ENCODE peak calls at places on chromosome 18, in four cellular contexts. K is fibroblast of the aortic adventitia, O is RWPE1, E is AG10803. G is an unnamed sample.

GRCh38 chr18:63511285-63511684 is 30.9 kb upstream of the SERPINB12 start:
- DNase-seq in K (peak), O (peak), E (peak), G (no peak)

GRCh38 chr18:13004316-13004879 is 13.2 kb downstream of the CEP192 start:
- DNase-seq in K (no peak), O (no peak), E (no peak), G (no peak)

GRCh38 chr18:59374112-59374511 is 15.0 kb upstream of the LMAN1 start:
- DNase-seq in K (no peak), O (no peak), E (no peak), G (no peak)

GRCh38 chr18:9700261-9700796 is 7.8 kb upstream of the RAB31 start:
- DNase-seq in K (peak), O (no peak), E (no peak), G (no peak)

GRCh38 chr18:28015671-28016070 is 161.3 kb downstream of the CDH2 start:
- DNase-seq in K (no peak), O (no peak), E (no peak), G (no peak)

GRCh38 chr18:57269756-57270534 is 82.4 kb upstream of the ST8SIA3 start:
- DNase-seq in K (no peak), O (no peak), E (no peak), G (no peak)

GRCh38 chr18:5238371-5238758 is 41.3 kb upstream of the AKAIN1 start:
- DNase-seq in K (no peak), O (peak), E (peak), G (peak)

GRCh38 chr18:54389143-54389505 is 31.4 kb downstream of the C18orf54 start:
- DNase-seq in K (no peak), O (no peak), E (no peak), G (no peak)

GRCh38 chr18:44895176-44895798 is 214.6 kb downstream of the SETBP1 start:
- DNase-seq in K (peak), O (peak), E (peak), G (no peak)

GRCh38 chr18:42765225-42765624 is 350.3 kb downstream of the RIT2 start:
- DNase-seq in K (no peak), O (no peak), E (no peak), G (no peak)

GRCh38 chr18:25072205-25072604 is 279.8 kb downstream of the ZNF521 start:
- DNase-seq in K (no peak), O (no peak), E (no peak), G (no peak)

GRCh38 chr18:74255022-74255658 is 36.6 kb downstream of the CYB5A start:
- DNase-seq in K (peak), O (no peak), E (peak), G (no peak)

GRCh38 chr18:25166113-25166512 is 185.9 kb downstream of the ZNF521 start:
- DNase-seq in K (peak), O (no peak), E (no peak), G (no peak)

GRCh38 chr18:36309436-36310391 is 12.2 kb downstream of the FHOD3 start:
- DNase-seq in K (peak), O (peak), E (peak), G (no peak)

GRCh38 chr18:8833480-8833879 is 128.1 kb downstream of the MTCL1 start:
- DNase-seq in K (no peak), O (no peak), E (no peak), G (no peak)

GRCh38 chr18:27704721-27705361 is 472.1 kb downstream of the CDH2 start:
- DNase-seq in K (no peak), O (no peak), E (no peak), G (no peak)

GRCh38 chr18:33440011-33440383 is 524 bp downstream of the CCDC178 start:
- DNase-seq in K (peak), O (no peak), E (peak), G (peak)

GRCh38 chr18:44632469-44633145 is 48.1 kb upstream of the SETBP1 start:
- DNase-seq in K (no peak), O (no peak), E (no peak), G (no peak)

GRCh38 chr18:75478996-75479870 is 51.7 kb upstream of the SMIM21 start:
- DNase-seq in K (peak), O (peak), E (peak), G (no peak)

GRCh38 chr18:39667905-39668304 is 2102.3 kb upstream of the CELF4 start:
- DNase-seq in K (no peak), O (no peak), E (peak), G (no peak)

GRCh38 chr18:13265901-13266207 is 47.3 kb downstream of the LDLRAD4 start:
- DNase-seq in K (no peak), O (no peak), E (peak), G (no peak)

GRCh38 chr18:68803371-68803770 is 5.5 kb downstream of the CCDC102B start:
- DNase-seq in K (peak), O (no peak), E (peak), G (no peak)

GRCh38 chr18:56992777-56993176 is 154.1 kb upstream of the BOD1L2 start:
- DNase-seq in K (no peak), O (no peak), E (no peak), G (no peak)

GRCh38 chr18:37435996-37436395 is 129.6 kb downstream of the CELF4 start:
- DNase-seq in K (no peak), O (no peak), E (peak), G (no peak)

GRCh38 chr18:21897811-21898210 is 157.2 kb downstream of the MIB1 start:
- DNase-seq in K (peak), O (peak), E (peak), G (no peak)

GRCh38 chr18:39302481-39302880 is 1736.9 kb upstream of the CELF4 start:
- DNase-seq in K (no peak), O (no peak), E (no peak), G (no peak)

GRCh38 chr18:29874519-29875098 is 1167.9 kb downstream of the DSC3 start:
- DNase-seq in K (peak), O (peak), E (peak), G (no peak)

GRCh38 chr18:5296706-5297320 is 1.3 kb upstream of the ZBTB14 start:
- DNase-seq in K (peak), O (peak), E (peak), G (peak)

GRCh38 chr18:76252880-76253279 is 242.2 kb downstream of the ZNF516 start:
- DNase-seq in K (peak), O (no peak), E (peak), G (no peak)

GRCh38 chr18:36352384-36352783 is 54.9 kb downstream of the FHOD3 start:
- DNase-seq in K (peak), O (peak), E (peak), G (no peak)

GRCh38 chr18:50973367-50974126 is 5.7 kb downstream of the ELAC1 start:
- DNase-seq in K (peak), O (peak), E (peak), G (no peak)

GRCh38 chr18:30987479-30988241 is 54.9 kb downstream of the DSC3 start:
- DNase-seq in K (no peak), O (peak), E (no peak), G (no peak)

GRCh38 chr18:4333043-4333442 is 122.1 kb downstream of the DLGAP1 start:
- DNase-seq in K (no peak), O (no peak), E (no peak), G (no peak)

GRCh38 chr18:77067315-77068061 is 65.1 kb downstream of the MBP start:
- DNase-seq in K (peak), O (peak), E (peak), G (no peak)

GRCh38 chr18:38458673-38459072 is 893.1 kb upstream of the CELF4 start:
- DNase-seq in K (no peak), O (no peak), E (no peak), G (no peak)

DNA sequence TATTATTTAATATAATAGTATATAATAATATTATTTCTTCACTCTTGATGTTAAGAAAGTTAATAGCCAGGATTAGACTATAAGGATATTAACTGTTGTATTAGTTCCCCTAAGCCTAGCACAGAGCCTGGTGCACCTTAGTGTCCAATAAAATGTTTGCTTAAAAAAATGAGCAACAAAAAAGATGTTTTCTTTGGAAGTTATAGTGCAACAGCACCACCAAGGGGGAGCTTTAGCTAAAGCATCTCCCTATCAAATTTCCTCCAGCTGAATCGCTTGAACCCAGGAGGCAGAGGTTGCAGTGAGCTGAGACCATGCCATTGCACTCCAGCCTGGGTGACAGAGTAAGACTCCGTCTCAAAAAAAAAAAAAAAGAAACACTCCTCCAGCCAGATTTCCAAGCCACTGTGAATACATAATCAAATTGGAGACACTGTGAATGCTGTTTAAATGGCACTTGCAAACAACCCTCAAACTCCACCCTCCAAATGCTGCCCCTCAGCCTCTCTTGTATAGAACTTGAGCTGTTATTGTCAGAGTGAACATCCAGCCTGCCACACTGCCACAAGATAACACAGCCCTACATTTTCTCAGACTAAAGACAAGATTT is 221.9 kb downstream of the DYM start:
- DNase-seq in K (peak), O (no peak), E (peak), G (no peak)
- TF ChIP-seq CTCF in K (peak), O (peak), E (peak), G (peak)

DNA sequence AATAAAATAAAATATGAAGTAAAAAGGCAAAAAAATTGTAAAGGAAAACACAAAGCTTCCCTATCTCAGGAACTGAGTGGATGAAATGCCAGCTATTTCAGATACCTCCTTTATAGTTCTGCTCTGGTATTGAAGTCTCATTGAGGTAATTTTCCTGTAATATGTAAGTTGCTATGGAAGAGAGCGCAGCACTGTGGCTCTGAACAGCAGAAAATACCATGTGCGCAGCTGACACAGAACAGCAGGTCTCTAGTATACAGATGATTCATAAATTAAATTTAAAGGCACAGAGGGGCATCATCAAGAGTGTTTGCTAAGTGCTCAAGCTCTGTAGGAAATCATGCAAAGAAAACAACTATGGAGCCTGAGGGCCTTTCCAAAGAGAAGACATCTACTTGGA is 315.3 kb upstream of the CDH7 start:
- DNase-seq in K (no peak), O (no peak), E (no peak), G (no peak)
- TF ChIP-seq CTCF in K (no peak), O (no peak), E (no peak), G (no peak)

DNA sequence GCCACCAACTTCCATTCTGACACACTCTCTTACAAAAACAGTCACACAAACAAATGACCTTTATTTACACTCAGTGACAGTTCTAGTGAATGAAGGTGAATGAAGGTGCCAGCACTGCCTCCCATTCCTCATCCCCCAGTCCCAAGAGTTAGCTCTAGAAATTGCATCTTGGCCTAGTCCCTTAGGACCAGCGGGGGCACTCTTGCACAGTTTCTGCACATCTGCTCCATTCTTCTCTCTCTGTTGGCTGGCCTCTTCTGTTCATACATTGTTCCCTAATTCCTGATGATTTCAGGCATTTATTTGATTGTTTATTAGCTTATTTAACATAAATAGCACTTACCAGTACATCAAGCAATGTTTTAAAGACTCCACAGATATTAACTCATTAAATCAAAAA is 30.9 kb downstream of the GAREM1 start:
- DNase-seq in K (no peak), O (no peak), E (no peak), G (no peak)
- TF ChIP-seq CTCF in K (peak), O (peak), E (peak), G (no peak)

GRCh38 chr18:2883137-2883671 is 36.4 kb downstream of the EMILIN2 start:
- DNase-seq in K (no peak), O (no peak), E (no peak), G (no peak)

GRCh38 chr18:2880473-2880872 is 33.7 kb downstream of the EMILIN2 start:
- DNase-seq in K (no peak), O (no peak), E (no peak), G (no peak)

GRCh38 chr18:2882201-2882600 is 35.4 kb downstream of the EMILIN2 start:
- DNase-seq in K (no peak), O (no peak), E (no peak), G (no peak)

GRCh38 chr18:2881088-2881487 is 34.3 kb downstream of the EMILIN2 start:
- DNase-seq in K (peak), O (no peak), E (peak), G (no peak)

DNA sequence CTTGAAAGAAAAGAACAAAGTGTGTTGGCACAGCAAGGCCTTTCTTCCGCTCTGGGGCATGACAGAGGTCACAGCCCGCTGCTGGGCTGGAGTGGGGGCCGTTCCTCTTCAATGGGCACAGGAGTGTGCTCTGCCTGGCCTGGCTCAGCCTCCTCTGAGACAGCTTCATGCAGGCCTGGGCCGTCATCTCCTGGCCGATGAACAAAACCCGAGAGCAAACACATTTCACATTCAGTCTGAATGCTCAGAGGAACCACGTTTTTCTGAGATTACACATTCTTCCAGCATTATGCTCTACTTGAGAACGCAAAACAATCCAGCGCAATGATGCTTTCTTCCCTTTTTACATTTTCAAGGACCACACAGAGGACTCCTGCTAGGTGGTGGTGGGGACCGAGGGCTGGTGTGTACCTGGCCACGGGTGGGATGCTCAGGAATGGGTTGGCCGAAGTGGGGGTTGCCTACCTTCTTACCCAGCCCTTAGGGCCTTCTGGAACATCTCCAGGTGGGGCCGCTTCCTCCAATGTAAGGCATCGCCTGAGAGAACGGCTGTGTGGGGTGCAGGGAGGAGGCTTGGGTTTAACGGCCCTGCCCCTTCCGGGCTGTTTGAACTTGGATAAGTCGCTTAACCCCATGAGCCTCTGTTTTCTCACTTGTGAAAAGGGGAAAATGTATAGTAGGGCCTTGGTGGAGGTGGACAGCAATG is 34.8 kb downstream of the EMILIN2 start:
- DNase-seq in K (peak), O (no peak), E (peak), G (no peak)
- TF ChIP-seq CTCF in K (no peak), O (no peak), E (peak), G (no peak)

DNA sequence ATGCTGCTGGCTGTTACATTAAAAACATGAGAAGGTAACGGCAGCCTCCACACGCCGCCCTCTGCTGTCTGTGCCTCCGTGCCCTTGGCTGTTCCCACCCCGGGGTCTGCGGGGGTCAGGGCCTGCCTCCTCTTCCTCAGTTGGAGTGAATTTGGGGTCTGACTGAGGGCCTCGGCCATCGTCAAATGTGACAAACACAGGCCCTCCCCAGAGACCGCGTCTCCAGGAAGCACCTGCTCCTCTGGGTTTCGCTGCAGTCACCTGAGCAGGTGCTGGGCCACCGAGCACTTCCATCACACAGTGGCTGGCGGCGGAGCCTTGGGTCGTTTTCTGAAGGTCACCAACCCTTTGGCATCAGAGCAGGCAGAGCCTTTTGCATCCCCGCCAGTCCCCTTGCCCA is 70.9 kb downstream of the NFATC1 start:
- DNase-seq in K (no peak), O (no peak), E (no peak), G (no peak)
- TF ChIP-seq CTCF in K (no peak), O (no peak), E (no peak), G (no peak)

DNA sequence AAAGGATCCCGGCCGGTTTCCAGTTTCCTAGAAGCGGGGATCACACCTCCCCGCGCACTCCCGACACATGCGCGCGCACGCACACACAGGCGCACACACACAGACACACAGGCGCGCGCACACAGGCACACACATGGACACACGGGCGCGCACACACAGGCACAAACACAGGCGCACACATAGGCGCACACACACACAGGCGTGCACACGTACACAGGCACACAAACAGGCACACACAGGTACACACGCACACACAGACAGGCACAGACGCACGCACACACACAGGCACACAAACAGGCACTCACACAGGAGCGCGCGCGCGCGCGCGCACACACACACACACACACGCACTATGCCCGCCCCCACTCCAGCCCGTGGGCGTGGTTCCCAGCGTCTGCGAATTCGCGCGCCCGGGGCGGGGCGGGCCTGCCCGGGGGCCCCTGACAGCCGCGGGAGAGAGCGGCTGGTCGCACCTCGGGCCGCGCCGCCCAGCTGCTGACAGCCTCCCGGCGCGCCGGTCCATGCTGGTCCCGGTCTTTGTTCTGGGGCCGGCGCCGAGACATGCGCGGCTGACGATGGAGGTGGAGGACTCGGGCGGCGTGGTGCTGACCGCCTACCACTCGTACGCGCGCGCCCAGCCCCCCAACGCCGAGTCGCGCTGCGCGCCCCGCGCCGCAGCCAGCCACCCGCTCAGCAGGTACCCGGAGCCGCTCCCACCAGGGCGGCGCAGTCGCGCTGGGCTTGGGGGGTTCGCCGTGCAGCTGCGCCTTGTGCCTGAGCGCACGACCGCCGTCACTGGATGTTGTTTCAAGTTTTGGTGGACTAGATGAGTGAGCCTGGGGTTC is at the start of gene ARHGAP28:
- DNase-seq in K (peak), O (peak), E (peak), G (peak)
- TF ChIP-seq CTCF in K (peak), O (peak), E (no peak), G (no peak)

DNA sequence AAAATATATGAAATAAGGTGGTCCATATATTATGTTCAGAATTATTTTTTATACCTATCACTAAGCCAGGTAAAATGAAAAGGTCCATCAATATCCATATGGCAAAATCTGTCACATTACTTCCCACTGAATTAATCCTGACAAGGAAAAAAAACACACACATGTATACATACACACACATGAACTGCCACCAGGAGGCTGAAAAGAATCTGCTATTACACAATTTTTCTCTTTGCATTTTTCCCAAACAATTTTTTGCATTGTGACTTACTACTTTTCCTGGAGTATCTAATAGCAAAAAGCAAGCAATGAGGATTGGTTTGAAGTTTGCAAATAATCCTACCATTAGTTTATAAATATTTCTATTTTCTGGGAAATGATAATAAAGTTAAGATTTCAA is 128.2 kb upstream of the CD226 start:
- DNase-seq in K (no peak), O (no peak), E (no peak), G (no peak)
- TF ChIP-seq CTCF in K (peak), O (no peak), E (peak), G (peak)